ENCODE peak calls at places on chromosome 22, in four cellular contexts. E is stimulated activated CD4-positive, alpha-beta T cell treated with anti-CD3 and anti-CD28 coated beads, Interleukin-4, amount 100 ng/mL, for 1 hour; A is BJ; V is EL. I is an unnamed sample.

GRCh38 chr22:20811171-20811570 is 37.3 kb downstream of the SERPIND1 start:
- DNase-seq in E (no peak), A (no peak), V (no peak), I (no peak)

GRCh38 chr22:38080847-38081635 is 2.9 kb downstream of the SLC16A8 start:
- DNase-seq in E (no peak), A (no peak), V (peak; percentile 39), I (no peak)

GRCh38 chr22:20238567-20239062 is 29.5 kb downstream of the RTN4R start:
- DNase-seq in E (peak; percentile 53), A (no peak), V (peak; percentile 36), I (peak; percentile 57)

GRCh38 chr22:39220897-39221850 is 23.6 kb downstream of the PDGFB start:
- DNase-seq in E (no peak), A (no peak), V (peak; percentile 30), I (no peak)

GRCh38 chr22:36369922-36370781 is 17.6 kb downstream of the MYH9 start:
- DNase-seq in E (no peak), A (no peak), V (peak; percentile 57), I (no peak)

GRCh38 chr22:20567371-20567847 is 60.0 kb downstream of the MED15 start:
- DNase-seq in V (peak; percentile 85), A (peak; percentile 56), E (no peak), I (no peak)

GRCh38 chr22:35596821-35597220 is 20.3 kb downstream of the MB start:
- DNase-seq in A (no peak), E (no peak), V (no peak), I (no peak)

GRCh38 chr22:42811510-42811909 is 45.6 kb downstream of the ARFGAP3 start:
- DNase-seq in A (no peak), V (no peak), E (no peak), I (no peak)

GRCh38 chr22:48574776-48575566 is 1252.7 kb downstream of the BRD1 start:
- DNase-seq in A (no peak), E (no peak), V (peak; percentile 5), I (no peak)

GRCh38 chr22:38770257-38770949 is 14.6 kb upstream of the SUN2 start:
- DNase-seq in V (no peak), A (no peak), E (no peak), I (no peak)

GRCh38 chr22:11628651-11629511 is 3899.1 kb upstream of the OR11H1 start:
- DNase-seq in A (no peak), V (no peak), E (no peak), I (no peak)

GRCh38 chr22:35337932-35338331 is 38.2 kb downstream of the TOM1 start:
- DNase-seq in A (no peak), V (no peak), E (no peak), I (no peak)

GRCh38 chr22:32574957-32575893 is 100.6 kb downstream of the FBXO7 start:
- DNase-seq in E (no peak), V (no peak), A (peak; percentile 66), I (no peak)

GRCh38 chr22:20089977-20090729 is 10.1 kb downstream of the DGCR8 start:
- DNase-seq in E (no peak), A (no peak), V (peak; percentile 48), I (no peak)

GRCh38 chr22:19621372-19622060 is 92.8 kb upstream of the SEPTIN5 start:
- DNase-seq in E (no peak), V (no peak), A (no peak), I (no peak)

GRCh38 chr22:32802291-32802826 is 854 bp downstream of the TIMP3 start:
- DNase-seq in V (peak; percentile 34), E (no peak), A (no peak), I (no peak)